ENCODE peak calls at places on chromosomes 3 and 15, in eight cellular contexts. I, C, L, H, U, P, O and J are unnamed samples.

GRCh38 chr15:83194527-83194926 is 13.1 kb downstream of the HDGFL3 start:
- DNase-seq in I (no peak), C (no peak), L (no peak), H (no peak), U (no peak), P (no peak), O (no peak), J (no peak)

GRCh38 chr3:34146596-34146995 is 348.2 kb downstream of the PDCD6IP start:
- DNase-seq in I (no peak), C (no peak), L (no peak), H (no peak), U (no peak), P (no peak), O (no peak), J (no peak)

GRCh38 chr15:25208735-25209134 is 230.1 kb downstream of the UBE3A start:
- DNase-seq in I (no peak), C (no peak), L (no peak), H (no peak), U (no peak), P (no peak), O (no peak), J (no peak)

GRCh38 chr15:91126080-91126479 is 26.0 kb downstream of the SV2B start:
- DNase-seq in I (no peak), C (no peak), L (no peak), H (no peak), U (no peak), P (no peak), O (peak; percentile 45), J (no peak)

GRCh38 chr3:144114767-144115166 is 143.1 kb downstream of the DIPK2A start:
- DNase-seq in I (no peak), C (no peak), L (no peak), H (no peak), U (no peak), P (no peak), O (no peak), J (no peak)

GRCh38 chr15:28103831-28104230 is 4.7 kb upstream of the OCA2 start:
- DNase-seq in I (peak; percentile 40), C (no peak), L (no peak), H (no peak), U (no peak), P (no peak), O (no peak), J (no peak)

GRCh38 chr15:84722628-84723027 is 6.7 kb upstream of the SEC11A start:
- DNase-seq in I (no peak), C (no peak), L (no peak), H (no peak), U (no peak), P (no peak), O (no peak), J (no peak)

GRCh38 chr3:172538368-172539264 is 15.4 kb upstream of the TNFSF10 start:
- DNase-seq in I (no peak), C (no peak), L (no peak), H (no peak), U (no peak), P (no peak), O (no peak), J (no peak)

GRCh38 chr15:64911317-64912186 is at the start of gene ANKDD1A:
- DNase-seq in I (peak; percentile 88), C (peak; percentile 62), L (peak; percentile 72), H (peak; percentile 26), U (peak; percentile 54), P (peak; percentile 80), O (peak; percentile 70), J (no peak)

GRCh38 chr3:9732080-9732752 is 681 bp downstream of the BRPF1 start:
- DNase-seq in I (no peak), C (no peak), L (no peak), H (no peak), U (no peak), P (no peak), O (peak; percentile 12), J (no peak)

GRCh38 chr3:34582054-34582453 is 783.6 kb downstream of the PDCD6IP start:
- DNase-seq in I (no peak), C (no peak), L (no peak), H (no peak), U (no peak), P (no peak), O (no peak), J (no peak)

GRCh38 chr3:152835311-152836102 is 576 bp downstream of the P2RY1 start:
- DNase-seq in I (peak; percentile 74), C (peak; percentile 55), L (peak; percentile 54), H (peak; percentile 69), U (peak; percentile 47), P (peak; percentile 74), O (peak; percentile 81), J (no peak)

GRCh38 chr3:30704931-30705890 is 98.8 kb downstream of the TGFBR2 start:
- DNase-seq in I (no peak), C (no peak), L (no peak), H (no peak), U (no peak), P (no peak), O (no peak), J (no peak)

GRCh38 chr3:10949197-10949596 is 43.4 kb upstream of the SLC6A1 start:
- DNase-seq in I (no peak), C (no peak), L (no peak), H (no peak), U (no peak), P (no peak), O (no peak), J (no peak)

GRCh38 chr3:46895761-46896160 is 18.2 kb downstream of the PTH1R start:
- DNase-seq in I (no peak), C (no peak), L (no peak), H (no peak), U (no peak), P (peak; percentile 14), O (no peak), J (peak; percentile 47)

GRCh38 chr3:161028485-161029018 is 76.6 kb downstream of the B3GALNT1 start:
- DNase-seq in I (no peak), C (no peak), L (no peak), H (no peak), U (no peak), P (no peak), O (no peak), J (no peak)

GRCh38 chr3:33439421-33440327 is 531 bp downstream of the UBP1 start:
- DNase-seq in I (peak; percentile 83), C (peak; percentile 44), L (peak; percentile 52), H (peak; percentile 37), U (peak; percentile 51), P (peak; percentile 69), O (peak; percentile 74), J (peak; percentile 89)

GRCh38 chr15:96947830-96948229 is 617.3 kb downstream of the NR2F2 start:
- DNase-seq in I (no peak), C (peak; percentile 31), L (no peak), H (peak; percentile 3), U (no peak), P (no peak), O (no peak), J (no peak)

GRCh38 chr15:92578096-92578835 is 77.3 kb downstream of the FAM174B start:
- DNase-seq in I (peak; percentile 47), C (no peak), L (no peak), H (no peak), U (no peak), P (no peak), O (no peak), J (no peak)

GRCh38 chr3:48435223-48435595 is 4.7 kb downstream of the CCDC51 start:
- DNase-seq in I (no peak), C (no peak), L (no peak), H (no peak), U (no peak), P (peak; percentile 16), O (no peak), J (no peak)

GRCh38 chr15:64092864-64093626 is 593 bp downstream of the CIAO2A start:
- DNase-seq in I (no peak), C (no peak), L (no peak), H (peak; percentile 77), U (peak; percentile 15), P (peak; percentile 51), O (peak; percentile 53), J (no peak)

GRCh38 chr3:149378420-149379388 is 1.3 kb upstream of the TM4SF1 start:
- DNase-seq in I (no peak), C (no peak), L (no peak), H (no peak), U (no peak), P (no peak), O (no peak), J (no peak)

GRCh38 chr15:69537888-69538287 is 85.3 kb downstream of the RPLP1 start:
- DNase-seq in I (no peak), C (no peak), L (no peak), H (no peak), U (no peak), P (no peak), O (no peak), J (no peak)
- TF ChIP-seq CTCF in I (no peak), C (no peak), L (no peak), H (no peak), U (no peak), P (no peak), O (no peak), J (no peak)

GRCh38 chr3:78899846-78900245 is 868.0 kb downstream of the ROBO1 start:
- DNase-seq in I (no peak), C (no peak), L (no peak), H (no peak), U (no peak), P (no peak), O (no peak), J (no peak)
- TF ChIP-seq CTCF in I (no peak), C (no peak), L (no peak), H (no peak), U (no peak), P (no peak), O (no peak), J (peak; percentile 26)

DNA sequence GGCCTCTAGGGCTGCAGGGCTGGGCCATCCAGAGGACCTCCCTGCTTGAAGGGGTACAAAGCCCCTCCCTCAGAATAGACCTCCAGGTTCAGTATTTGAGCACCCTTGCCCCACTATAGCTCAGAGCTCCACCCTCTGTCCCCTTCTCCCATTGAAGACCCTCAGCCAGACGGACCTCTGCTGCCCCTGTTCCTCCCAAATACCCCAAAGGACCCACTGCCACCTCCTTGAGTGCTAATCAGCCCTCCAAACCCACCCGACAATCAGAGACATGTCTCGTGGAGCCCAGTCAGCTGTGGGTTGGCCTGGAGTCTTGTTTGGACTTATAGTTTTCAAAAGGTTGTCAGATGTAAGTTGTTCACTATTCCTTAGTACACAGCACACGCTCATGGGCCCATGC is 161.1 kb downstream of the UACA start:
- DNase-seq in I (no peak), C (no peak), L (no peak), H (no peak), U (no peak), P (no peak), O (no peak), J (no peak)
- TF ChIP-seq CTCF in I (no peak), C (no peak), L (no peak), H (no peak), U (no peak), P (no peak), O (no peak), J (no peak)

DNA sequence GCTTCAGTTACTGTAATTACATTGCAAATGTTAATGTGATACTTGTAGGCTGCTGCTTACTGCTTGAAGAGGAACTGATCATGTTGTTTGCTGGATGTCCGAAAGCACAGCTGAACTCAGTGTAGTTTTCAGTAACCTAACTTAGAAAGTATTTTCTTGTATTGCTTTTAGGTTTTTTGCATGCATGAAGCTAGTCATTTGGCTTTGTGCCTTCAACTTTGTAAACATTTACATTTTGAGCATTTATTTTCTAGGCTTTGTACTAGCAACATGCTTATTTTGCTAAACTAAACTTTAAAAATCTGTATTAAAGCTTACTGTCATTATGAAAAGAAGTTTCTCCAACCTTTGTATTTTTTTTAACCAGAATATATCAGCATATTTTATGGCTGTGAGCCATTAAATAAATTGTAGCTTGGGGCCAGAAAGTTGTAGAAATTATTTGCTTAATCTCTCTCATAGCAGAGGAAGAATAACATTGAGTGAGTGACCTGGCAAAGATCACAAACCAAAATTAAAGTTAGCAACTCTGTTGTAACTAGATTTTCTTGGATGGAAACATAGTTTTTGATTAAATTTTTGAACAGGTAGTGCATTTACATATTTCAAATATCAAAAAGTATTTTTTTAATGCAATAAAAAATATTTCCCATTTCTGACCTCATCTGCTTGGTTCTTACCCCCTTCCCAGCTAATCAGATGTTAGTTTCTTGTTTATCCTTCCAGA is 30.7 kb downstream of the SACM1L start:
- DNase-seq in I (no peak), C (no peak), L (no peak), H (no peak), U (no peak), P (no peak), O (no peak), J (no peak)
- TF ChIP-seq CTCF in I (no peak), C (no peak), L (no peak), H (no peak), U (no peak), P (no peak), O (no peak), J (no peak)